ENCODE peak calls at places on chromosomes 2 and 18, in eight cellular contexts. O, S, I, M, K, C, D and L are unnamed samples.
A peak's percentile ranks its signal among the peaks of the same experiment; 100 is the strongest.

GRCh38 chr18:63986885-63987284 is 17.0 kb downstream of the SERPINB8 start:
- DNase-seq in O (no peak), S (no peak), I (no peak), M (no peak), K (no peak), C (no peak), D (no peak), L (no peak)

GRCh38 chr2:15145919-15146318 is 415.2 kb downstream of the NBAS start:
- DNase-seq in O (no peak), S (no peak), I (no peak), M (no peak), K (no peak), C (no peak), D (no peak), L (no peak)

GRCh38 chr2:69238449-69239031 is 148.5 kb downstream of the GFPT1 start:
- DNase-seq in O (no peak), S (peak; percentile 83), I (no peak), M (no peak), K (no peak), C (no peak), D (no peak), L (no peak)

GRCh38 chr2:56184500-56184996 is 758 bp downstream of the CCDC85A start:
- DNase-seq in O (peak; percentile 9), S (no peak), I (no peak), M (no peak), K (peak; percentile 41), C (no peak), D (no peak), L (peak; percentile 73)

GRCh38 chr2:7685342-7686015 is 768.3 kb downstream of the RNF144A start:
- DNase-seq in O (no peak), S (peak; percentile 6), I (no peak), M (no peak), K (no peak), C (no peak), D (no peak), L (no peak)

GRCh38 chr2:111171337-111171930 is 50.7 kb downstream of the BCL2L11 start:
- DNase-seq in O (no peak), S (no peak), I (no peak), M (no peak), K (no peak), C (no peak), D (no peak), L (no peak)

GRCh38 chr2:70907130-70907756 is 28.5 kb upstream of the ATP6V1B1 start:
- DNase-seq in O (no peak), S (peak; percentile 45), I (no peak), M (no peak), K (no peak), C (no peak), D (no peak), L (peak; percentile 72)

GRCh38 chr2:64133828-64134227 is 10.4 kb downstream of the PELI1 start:
- DNase-seq in O (no peak), S (peak; percentile 26), I (no peak), M (no peak), K (no peak), C (no peak), D (no peak), L (no peak)

GRCh38 chr2:33236457-33236856 is 240.0 kb upstream of the RASGRP3 start:
- DNase-seq in O (no peak), S (peak; percentile 68), I (no peak), M (no peak), K (no peak), C (no peak), D (no peak), L (no peak)

GRCh38 chr2:128578406-128579385 is 260.0 kb upstream of the HS6ST1 start:
- DNase-seq in O (no peak), S (peak; percentile 14), I (no peak), M (no peak), K (no peak), C (no peak), D (no peak), L (no peak)

GRCh38 chr18:75247601-75248421 is 37.2 kb downstream of the TSHZ1 start:
- DNase-seq in O (no peak), S (peak; percentile 83), I (no peak), M (no peak), K (no peak), C (peak; percentile 6), D (peak; percentile 61), L (no peak)

GRCh38 chr18:23926590-23926989 is 88.0 kb upstream of the TTC39C start:
- DNase-seq in O (no peak), S (no peak), I (no peak), M (no peak), K (no peak), C (peak; percentile 14), D (no peak), L (no peak)

GRCh38 chr2:168568476-168569227 is 112.6 kb downstream of the CERS6 start:
- DNase-seq in O (peak; percentile 29), S (peak; percentile 73), I (no peak), M (no peak), K (no peak), C (peak; percentile 11), D (no peak), L (no peak)

GRCh38 chr2:105795575-105795934 is 50.8 kb downstream of the NCK2 start:
- DNase-seq in O (no peak), S (no peak), I (no peak), M (no peak), K (no peak), C (no peak), D (no peak), L (no peak)

GRCh38 chr2:166127217-166128155 is at the start of gene SCN1A:
- DNase-seq in O (no peak), S (peak; percentile 70), I (no peak), M (no peak), K (no peak), C (peak; percentile 89), D (peak; percentile 20), L (peak; percentile 59)

GRCh38 chr18:79577451-79578395 is 101.9 kb upstream of the CTDP1 start:
- DNase-seq in O (peak; percentile 46), S (no peak), I (peak; percentile 59), M (peak; percentile 77), K (peak; percentile 43), C (no peak), D (no peak), L (no peak)

GRCh38 chr18:11947214-11948119 is 33.8 kb upstream of the IMPA2 start:
- DNase-seq in O (peak; percentile 98), S (peak; percentile 99), I (peak; percentile 96), M (peak; percentile 92), K (peak; percentile 95), C (peak; percentile 79), D (no peak), L (peak; percentile 79)

GRCh38 chr18:58257461-58257860 is 213.4 kb downstream of the NEDD4L start:
- DNase-seq in O (no peak), S (peak; percentile 47), I (no peak), M (no peak), K (no peak), C (no peak), D (no peak), L (no peak)

GRCh38 chr2:234001380-234001993 is 49.0 kb upstream of the SPP2 start:
- DNase-seq in O (no peak), S (no peak), I (no peak), M (no peak), K (no peak), C (no peak), D (no peak), L (no peak)

GRCh38 chr2:177212106-177212894 is at the start of gene HNRNPA3:
- DNase-seq in O (peak; percentile 99), S (peak; percentile 99), I (peak; percentile 99), M (peak; percentile 99), K (peak; percentile 100), C (peak; percentile 98), D (peak; percentile 93), L (peak; percentile 99)

GRCh38 chr2:68974946-68975665 is 670 bp downstream of the GKN1 start:
- DNase-seq in O (no peak), S (no peak), I (no peak), M (no peak), K (no peak), C (no peak), D (no peak), L (no peak)

GRCh38 chr2:219128401-219128800 is 32.2 kb downstream of the NHEJ1 start:
- DNase-seq in O (no peak), S (no peak), I (peak; percentile 14), M (no peak), K (no peak), C (no peak), D (no peak), L (no peak)

GRCh38 chr2:154240921-154241379 is 369.2 kb downstream of the GALNT13 start:
- DNase-seq in O (no peak), S (no peak), I (peak; percentile 4), M (no peak), K (no peak), C (no peak), D (no peak), L (no peak)

GRCh38 chr2:134206029-134206428 is 47.8 kb upstream of the MGAT5 start:
- DNase-seq in O (no peak), S (no peak), I (no peak), M (no peak), K (no peak), C (no peak), D (no peak), L (peak; percentile 63)
- H3K4me1 ChIP-seq in O (peaks cover 53% of the 10 kb centered on the region), S (peaks cover 11% of the 10 kb centered on the region), I (peaks cover 14% of the 10 kb centered on the region), M (peaks cover 6% of the 10 kb centered on the region), K (no peaks in the 10 kb centered on the region), C (peaks cover 17% of the 10 kb centered on the region), D (no peaks in the 10 kb centered on the region), L (peaks cover 32% of the 10 kb centered on the region)

DNA sequence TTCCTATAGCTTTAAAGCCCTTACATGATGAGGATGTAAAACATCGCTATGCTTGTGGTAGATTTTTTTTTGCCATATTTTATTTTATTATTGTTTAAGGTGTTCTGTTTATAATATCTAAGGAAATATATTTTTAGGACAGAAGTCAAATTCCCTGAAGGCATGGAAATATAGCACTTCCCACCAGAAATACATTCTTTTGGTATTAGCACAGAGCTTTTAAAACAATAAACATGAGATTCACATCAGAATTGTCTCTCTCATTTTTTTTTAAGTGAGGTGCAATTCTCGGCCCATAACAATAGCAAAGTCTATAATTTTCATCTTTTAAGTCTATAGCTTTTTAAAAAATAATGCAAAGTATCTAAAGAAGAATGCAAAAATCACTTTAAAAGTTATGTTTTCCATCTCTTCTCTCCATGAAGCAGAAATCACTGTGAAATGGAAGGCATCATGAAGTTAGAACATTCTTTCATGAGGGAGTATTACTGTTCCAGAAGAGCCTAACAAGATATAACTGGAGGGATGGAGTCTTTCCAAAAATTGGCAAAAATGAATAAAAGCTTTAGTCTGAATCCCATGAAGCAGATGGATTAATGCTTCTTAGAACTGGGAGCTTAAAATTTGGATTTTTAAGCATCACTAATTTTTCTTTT is 283.6 kb upstream of the TRIB2 start:
- DNase-seq in O (no peak), S (peak; percentile 66), I (no peak), M (no peak), K (no peak), C (no peak), D (no peak), L (no peak)
- H3K4me1 ChIP-seq in O (no peaks in the 10 kb centered on the region), S (peaks cover 3% of the 10 kb centered on the region), I (no peaks in the 10 kb centered on the region), M (peaks cover 5% of the 10 kb centered on the region), K (no peaks in the 10 kb centered on the region), C (no peaks in the 10 kb centered on the region), D (no peaks in the 10 kb centered on the region), L (peaks cover 14% of the 10 kb centered on the region)

GRCh38 chr2:203694186-203694585 is 12.3 kb upstream of the CD28 start:
- DNase-seq in O (no peak), S (no peak), I (no peak), M (no peak), K (no peak), C (no peak), D (no peak), L (no peak)
- H3K4me1 ChIP-seq in O (no peaks in the 10 kb centered on the region), S (peaks cover 4% of the 10 kb centered on the region), I (peaks cover 8% of the 10 kb centered on the region), M (no peaks in the 10 kb centered on the region), K (no peaks in the 10 kb centered on the region), C (peaks cover 95% of the 10 kb centered on the region), D (no peaks in the 10 kb centered on the region), L (no peaks in the 10 kb centered on the region)

GRCh38 chr18:45440246-45440645 is 175.0 kb upstream of the SLC14A2 start:
- DNase-seq in O (no peak), S (no peak), I (no peak), M (no peak), K (no peak), C (no peak), D (no peak), L (no peak)
- H3K4me1 ChIP-seq in O (no peaks in the 10 kb centered on the region), S (no peaks in the 10 kb centered on the region), I (no peaks in the 10 kb centered on the region), M (no peaks in the 10 kb centered on the region), K (no peaks in the 10 kb centered on the region), C (no peaks in the 10 kb centered on the region), D (no peaks in the 10 kb centered on the region), L (no peaks in the 10 kb centered on the region)